ENCODE peak calls at places on chromosomes 2 and 18, in nine cellular contexts. F is spleen; R is IMR-90; Z is pancreas; V is neural progenitor cell; A is Panc1; P is fibroblast of lung; H is tibial nerve; S is CD8-positive, alpha-beta T cell. O is an unnamed sample. For H3K4me1, the result is how much of the 10 kb centered on the place peaks cover.

GRCh38 chr2:206230060-206230890 is 44.2 kb upstream of the ZDBF2 start:
- DNase-seq in F (no peak), R (no peak), Z (no peak), V (peak), A (no peak), P (peak), H (no peak), S (no peak), O (no peak)

GRCh38 chr2:151576080-151576479 is 158.2 kb downstream of the NEB start:
- DNase-seq in F (no peak), R (no peak), Z (no peak), V (no peak), A (no peak), P (no peak), H (no peak), S (no peak), O (no peak)

GRCh38 chr2:83364264-83364663 is 1094.8 kb downstream of the SUCLG1 start:
- DNase-seq in F (no peak), R (no peak), Z (no peak), V (no peak), A (no peak), P (peak), H (no peak), S (no peak), O (no peak)

GRCh38 chr2:38461470-38461869 is 84.4 kb upstream of the ATL2 start:
- DNase-seq in F (no peak), R (no peak), Z (no peak), V (no peak), A (no peak), P (no peak), H (no peak), S (no peak), O (no peak)

GRCh38 chr2:40095003-40095402 is 315.9 kb upstream of the THUMPD2 start:
- DNase-seq in F (no peak), R (peak), Z (no peak), V (no peak), A (no peak), P (peak), H (no peak), S (no peak), O (no peak)

GRCh38 chr18:33802955-33803354 is 224.9 kb downstream of the ASXL3 start:
- DNase-seq in F (no peak), R (no peak), Z (peak), V (no peak), A (no peak), P (no peak), H (no peak), S (no peak), O (peak)

GRCh38 chr2:37191253-37191652 is 2.8 kb upstream of the SULT6B1 start:
- DNase-seq in F (no peak), R (no peak), Z (no peak), V (peak), A (no peak), P (no peak), H (no peak), S (no peak), O (no peak)

GRCh38 chr2:33115196-33115595 is 168.4 kb downstream of the LTBP1 start:
- DNase-seq in F (no peak), R (no peak), Z (no peak), V (no peak), A (no peak), P (peak), H (no peak), S (no peak), O (no peak)

GRCh38 chr18:12283256-12283655 is 24.8 kb upstream of the TUBB6 start:
- DNase-seq in F (no peak), R (peak), Z (no peak), V (peak), A (no peak), P (peak), H (no peak), S (no peak), O (no peak)

GRCh38 chr2:1749750-1750149 is 5.4 kb upstream of the PXDN start:
- DNase-seq in F (peak), R (no peak), Z (no peak), V (no peak), A (no peak), P (no peak), H (no peak), S (no peak), O (peak)

GRCh38 chr18:68103561-68103960 is 587.0 kb upstream of the DSEL start:
- DNase-seq in F (no peak), R (no peak), Z (no peak), V (no peak), A (no peak), P (no peak), H (no peak), S (no peak), O (no peak)

GRCh38 chr2:227870710-227871374 is 589 bp upstream of the DAW1 start:
- DNase-seq in F (no peak), R (peak), Z (no peak), V (no peak), A (no peak), P (peak), H (no peak), S (no peak), O (no peak)

GRCh38 chr2:10222-10875 is 36.0 kb downstream of the FAM110C start:
- DNase-seq in F (peak), R (no peak), Z (peak), V (peak), A (no peak), P (peak), H (no peak), S (no peak), O (no peak)

GRCh38 chr18:13834501-13835015 is 10.6 kb downstream of the MC5R start:
- DNase-seq in F (no peak), R (no peak), Z (no peak), V (no peak), A (no peak), P (no peak), H (no peak), S (no peak), O (no peak)

GRCh38 chr2:217279130-217279529 is 419.3 kb upstream of the TNP1 start:
- DNase-seq in F (no peak), R (peak), Z (no peak), V (no peak), A (no peak), P (peak), H (no peak), S (no peak), O (no peak)

GRCh38 chr18:67417864-67418523 is 98.5 kb downstream of the DSEL start:
- DNase-seq in F (no peak), R (peak), Z (no peak), V (no peak), A (no peak), P (peak), H (no peak), S (no peak), O (no peak)

GRCh38 chr2:171523969-171524401 is 1.7 kb downstream of the CYBRD1 start:
- DNase-seq in F (no peak), R (peak), Z (no peak), V (peak), A (no peak), P (peak), H (no peak), S (no peak), O (no peak)

GRCh38 chr2:67065046-67065445 is 332.1 kb upstream of the ETAA1 start:
- DNase-seq in F (no peak), R (no peak), Z (no peak), V (no peak), A (no peak), P (no peak), H (no peak), S (no peak), O (no peak)

GRCh38 chr2:59025157-59025757 is 784.1 kb upstream of the FANCL start:
- DNase-seq in F (peak), R (peak), Z (no peak), V (peak), A (peak), P (peak), H (no peak), S (no peak), O (peak)

GRCh38 chr2:85135066-85135914 is 2.1 kb downstream of the TCF7L1 start:
- DNase-seq in F (no peak), R (no peak), Z (no peak), V (peak), A (no peak), P (no peak), H (no peak), S (no peak), O (no peak)

GRCh38 chr2:53407363-53408080 is 360.1 kb upstream of the CHAC2 start:
- DNase-seq in F (no peak), R (peak), Z (no peak), V (no peak), A (no peak), P (peak), H (no peak), S (no peak), O (no peak)

GRCh38 chr2:174590928-174591648 is 6.5 kb downstream of the WIPF1 start:
- DNase-seq in F (no peak), R (peak), Z (no peak), V (no peak), A (no peak), P (peak), H (no peak), S (no peak), O (no peak)

GRCh38 chr2:118786691-118787090 is 60.8 kb downstream of the EN1 start:
- DNase-seq in F (no peak), R (no peak), Z (no peak), V (no peak), A (no peak), P (no peak), H (no peak), S (no peak), O (no peak)

GRCh38 chr18:77108001-77108692 is 24.4 kb downstream of the MBP start:
- DNase-seq in F (no peak), R (peak), Z (no peak), V (peak), A (no peak), P (peak), H (no peak), S (no peak), O (peak)

GRCh38 chr18:36440614-36441013 is 143.1 kb downstream of the FHOD3 start:
- DNase-seq in F (no peak), R (peak), Z (no peak), V (no peak), A (no peak), P (peak), H (no peak), S (no peak), O (no peak)

GRCh38 chr18:58269931-58270330 is 225.9 kb downstream of the NEDD4L start:
- DNase-seq in F (no peak), R (no peak), Z (peak), V (no peak), A (no peak), P (peak), H (no peak), S (no peak), O (no peak)

GRCh38 chr2:148540022-148540421 is 104.5 kb upstream of the EPC2 start:
- DNase-seq in F (no peak), R (no peak), Z (no peak), V (no peak), A (no peak), P (no peak), H (no peak), S (no peak), O (no peak)

GRCh38 chr2:241857041-241857541 is 1.6 kb downstream of the PDCD1 start:
- DNase-seq in F (peak), R (no peak), Z (no peak), V (no peak), A (no peak), P (no peak), H (no peak), S (no peak), O (no peak)

GRCh38 chr2:86069091-86069685 is 36.5 kb downstream of the POLR1A start:
- DNase-seq in F (no peak), R (no peak), Z (no peak), V (no peak), A (no peak), P (peak), H (no peak), S (no peak), O (no peak)

GRCh38 chr18:8496186-8496585 is 113.1 kb upstream of the RAB12 start:
- DNase-seq in F (no peak), R (peak), Z (no peak), V (peak), A (no peak), P (peak), H (no peak), S (no peak), O (no peak)

GRCh38 chr2:239263231-239263936 is 137.4 kb downstream of the HDAC4 start:
- DNase-seq in F (peak), R (no peak), Z (no peak), V (no peak), A (no peak), P (no peak), H (no peak), S (no peak), O (no peak)

GRCh38 chr2:239263937-239264837 is 136.6 kb downstream of the HDAC4 start:
- DNase-seq in F (peak), R (peak), Z (no peak), V (no peak), A (no peak), P (peak), H (no peak), S (no peak), O (no peak)

GRCh38 chr2:239266436-239266770 is 134.4 kb downstream of the HDAC4 start:
- DNase-seq in F (no peak), R (no peak), Z (no peak), V (no peak), A (no peak), P (no peak), H (no peak), S (no peak), O (no peak)

GRCh38 chr2:239265681-239266435 is 135.0 kb downstream of the HDAC4 start:
- DNase-seq in F (peak), R (no peak), Z (no peak), V (no peak), A (no peak), P (no peak), H (no peak), S (no peak), O (no peak)

GRCh38 chr2:239264838-239265651 is 135.8 kb downstream of the HDAC4 start:
- DNase-seq in F (peak), R (peak), Z (no peak), V (no peak), A (no peak), P (peak), H (no peak), S (peak), O (peak)
- H3K4me1 ChIP-seq in F (half or more), R (under half), Z (under half), V (under half), A (under half), P (under half), H (half or more), S (half or more), O (under half)

GRCh38 chr2:173090291-173090877 is 14.7 kb downstream of the MAP3K20 start:
- DNase-seq in F (no peak), R (peak), Z (no peak), V (peak), A (no peak), P (peak), H (no peak), S (no peak), O (no peak)

GRCh38 chr2:173087793-173088493 is 12.3 kb downstream of the MAP3K20 start:
- DNase-seq in F (no peak), R (no peak), Z (no peak), V (no peak), A (no peak), P (no peak), H (no peak), S (no peak), O (no peak)

GRCh38 chr2:173092844-173093402 is 17.3 kb downstream of the MAP3K20 start:
- DNase-seq in F (no peak), R (no peak), Z (no peak), V (no peak), A (no peak), P (no peak), H (no peak), S (no peak), O (no peak)

GRCh38 chr2:173094731-173095130 is 19.1 kb downstream of the MAP3K20 start:
- DNase-seq in F (no peak), R (no peak), Z (no peak), V (no peak), A (no peak), P (no peak), H (no peak), S (no peak), O (no peak)

GRCh38 chr2:173090973-173091660 is 15.5 kb downstream of the MAP3K20 start:
- DNase-seq in F (no peak), R (no peak), Z (no peak), V (no peak), A (no peak), P (no peak), H (no peak), S (no peak), O (no peak)
- TF ChIP-seq CTCF in F (no peak), R (peak), Z (no peak), V (peak), A (peak), P (peak), H (no peak), S (no peak), O (no peak)

DNA sequence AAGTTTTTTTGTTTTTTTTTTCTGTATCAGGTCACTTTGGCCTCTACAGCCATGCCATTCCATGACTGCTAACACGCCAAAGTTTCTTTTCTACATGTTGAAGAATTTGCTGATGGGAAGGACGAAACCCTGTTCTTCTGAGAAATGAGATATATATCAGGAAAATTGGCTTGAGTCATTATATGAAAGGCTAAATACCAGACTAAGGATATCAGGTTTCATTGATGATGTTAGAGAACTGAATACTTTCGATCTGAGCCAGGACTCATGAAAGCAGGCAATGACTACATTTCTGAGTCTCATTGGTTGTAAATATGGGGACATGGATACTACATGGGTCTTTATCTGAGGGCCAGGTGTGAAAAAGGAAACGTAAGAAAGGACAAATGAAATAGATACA is 181.4 kb downstream of the OSR1 start:
- DNase-seq in F (no peak), R (peak), Z (no peak), V (no peak), A (no peak), P (peak), H (no peak), S (no peak), O (no peak)
- H3K4me1 ChIP-seq in F (under half), R (under half), Z (under half), V (under half), A (under half), P (under half), H (under half), S (under half), O (under half)

GRCh38 chr2:236916181-236916580 is 169.5 kb upstream of the COPS8 start:
- DNase-seq in F (no peak), R (no peak), Z (no peak), V (no peak), A (no peak), P (no peak), H (no peak), S (no peak), O (no peak)

GRCh38 chr2:236922061-236922460 is 163.6 kb upstream of the COPS8 start:
- DNase-seq in F (no peak), R (no peak), Z (no peak), V (no peak), A (no peak), P (no peak), H (no peak), S (no peak), O (no peak)

GRCh38 chr2:236918513-236918912 is 167.2 kb upstream of the COPS8 start:
- DNase-seq in F (no peak), R (no peak), Z (no peak), V (no peak), A (no peak), P (no peak), H (no peak), S (no peak), O (no peak)

GRCh38 chr2:236917164-236917563 is 168.5 kb upstream of the COPS8 start:
- DNase-seq in F (no peak), R (no peak), Z (no peak), V (no peak), A (no peak), P (no peak), H (no peak), S (no peak), O (no peak)

GRCh38 chr2:236919209-236919608 is 166.5 kb upstream of the COPS8 start:
- DNase-seq in F (no peak), R (peak), Z (no peak), V (no peak), A (no peak), P (peak), H (no peak), S (no peak), O (no peak)
- TF ChIP-seq CTCF in F (no peak), R (no peak), Z (no peak), V (no peak), A (no peak), P (no peak), H (no peak), S (no peak), O (no peak)

GRCh38 chr2:239307221-239307569 is 93.6 kb downstream of the HDAC4 start:
- DNase-seq in F (peak), R (no peak), Z (no peak), V (no peak), A (no peak), P (no peak), H (no peak), S (no peak), O (no peak)
- H3K4me1 ChIP-seq in F (half or more), R (under half), Z (under half), V (under half), A (under half), P (under half), H (half or more), S (under half), O (under half)